ENCODE peak calls at places on chromosomes 11 and 22, in eight cellular contexts. P is uterus; B is heart right ventricle; E is choroid plexus epithelial cell; Z is psoas muscle; L is HL-60; A is A549; M is CD8-positive, alpha-beta T cell. V is an unnamed sample.

GRCh38 chr11:75667831-75668507 is 869 bp downstream of the MAP6 start:
- DNase-seq in L (no peak), M (no peak), A (peak; percentile 35), B (peak; percentile 51), P (peak; percentile 65), Z (peak; percentile 65), E (peak; percentile 33), V (peak; percentile 28)

GRCh38 chr11:129457321-129457720 is 81.7 kb downstream of the BARX2 start:
- DNase-seq in Z (no peak), A (no peak), L (no peak), B (no peak), E (no peak), M (no peak), P (no peak), V (peak; percentile 65)

GRCh38 chr11:47731466-47731865 is 16.3 kb upstream of the AGBL2 start:
- DNase-seq in L (no peak), Z (no peak), B (no peak), P (no peak), E (no peak), M (no peak), A (no peak), V (no peak)

GRCh38 chr11:1834132-1834610 is 619 bp upstream of the SYT8 start:
- DNase-seq in E (no peak), L (no peak), P (no peak), B (no peak), Z (no peak), A (no peak), M (no peak), V (peak; percentile 98)

GRCh38 chr11:118287006-118287405 is 17.5 kb upstream of the CD3E start:
- DNase-seq in P (no peak), B (no peak), L (no peak), Z (no peak), M (no peak), A (no peak), E (no peak), V (peak; percentile 62)

GRCh38 chr11:35246725-35247124 is 107.8 kb downstream of the CD44 start:
- DNase-seq in M (no peak), Z (no peak), A (no peak), L (no peak), P (peak; percentile 59), E (peak; percentile 13), B (peak; percentile 60), V (peak; percentile 45)

GRCh38 chr11:112697371-112697770 is 263.8 kb upstream of the NCAM1 start:
- DNase-seq in L (no peak), E (no peak), P (no peak), B (no peak), Z (no peak), A (no peak), M (no peak), V (peak; percentile 7)

GRCh38 chr11:76506833-76507232 is 62.0 kb downstream of the EMSY start:
- DNase-seq in B (no peak), L (no peak), A (no peak), E (no peak), Z (no peak), P (no peak), M (no peak), V (no peak)

GRCh38 chr22:42673898-42674390 is 24.8 kb upstream of the CYB5R3 start:
- DNase-seq in L (no peak), M (no peak), B (no peak), A (no peak), P (no peak), E (peak; percentile 24), Z (no peak), V (no peak)

GRCh38 chr11:92140021-92140420 is 84.6 kb upstream of the FAT3 start:
- DNase-seq in Z (no peak), P (no peak), E (no peak), L (no peak), A (no peak), M (no peak), B (no peak), V (no peak)

GRCh38 chr11:92141725-92142124 is 82.9 kb upstream of the FAT3 start:
- DNase-seq in L (no peak), E (no peak), B (no peak), M (no peak), P (no peak), A (no peak), Z (no peak), V (no peak)

GRCh38 chr11:92131289-92131890 is 93.2 kb upstream of the FAT3 start:
- DNase-seq in M (no peak), E (peak; percentile 4), A (no peak), L (no peak), Z (no peak), B (no peak), P (no peak), V (peak; percentile 92)

GRCh38 chr11:92141159-92141558 is 83.5 kb upstream of the FAT3 start:
- DNase-seq in L (no peak), A (no peak), E (no peak), P (no peak), M (no peak), Z (no peak), B (no peak), V (no peak)

GRCh38 chr11:92136792-92137191 is 87.8 kb upstream of the FAT3 start:
- DNase-seq in A (no peak), P (no peak), L (no peak), Z (no peak), M (no peak), E (no peak), B (no peak), V (no peak)
- TF ChIP-seq CTCF in A (peak; percentile 16), P (no peak), L (no peak), Z (no peak), M (no peak), E (no peak), B (peak; percentile 13), V (peak; percentile 23)

GRCh38 chr11:120715239-120715638 is 203.7 kb downstream of the GRIK4 start:
- DNase-seq in L (no peak), A (peak; percentile 18), B (no peak), E (peak; percentile 34), M (no peak), Z (no peak), P (no peak), V (no peak)
- H3K4me3 ChIP-seq in L (no peak overlapping the region), A (no peak overlapping the region), B (no peak overlapping the region), E (peak overlapping the region; percentile 36), M (no peak overlapping the region), Z (no peak overlapping the region), P (peak overlapping the region; percentile 15), V (no peak overlapping the region)

GRCh38 chr11:62390727-62391126 is 28.1 kb upstream of the SCGB1A1 start:
- DNase-seq in A (no peak), L (no peak), Z (no peak), E (no peak), M (no peak), P (no peak), B (no peak), V (peak; percentile 15)

GRCh38 chr11:62392944-62393628 is 25.7 kb upstream of the SCGB1A1 start:
- DNase-seq in M (no peak), L (no peak), A (peak; percentile 79), P (no peak), E (no peak), Z (no peak), B (no peak), V (peak; percentile 53)

GRCh38 chr11:62392506-62392905 is 26.3 kb upstream of the SCGB1A1 start:
- DNase-seq in E (no peak), P (no peak), Z (no peak), A (no peak), L (no peak), B (no peak), M (no peak), V (no peak)

GRCh38 chr11:62390237-62390636 is 28.6 kb upstream of the SCGB1A1 start:
- DNase-seq in Z (no peak), M (no peak), A (no peak), E (no peak), B (no peak), P (no peak), L (no peak), V (no peak)

DNA sequence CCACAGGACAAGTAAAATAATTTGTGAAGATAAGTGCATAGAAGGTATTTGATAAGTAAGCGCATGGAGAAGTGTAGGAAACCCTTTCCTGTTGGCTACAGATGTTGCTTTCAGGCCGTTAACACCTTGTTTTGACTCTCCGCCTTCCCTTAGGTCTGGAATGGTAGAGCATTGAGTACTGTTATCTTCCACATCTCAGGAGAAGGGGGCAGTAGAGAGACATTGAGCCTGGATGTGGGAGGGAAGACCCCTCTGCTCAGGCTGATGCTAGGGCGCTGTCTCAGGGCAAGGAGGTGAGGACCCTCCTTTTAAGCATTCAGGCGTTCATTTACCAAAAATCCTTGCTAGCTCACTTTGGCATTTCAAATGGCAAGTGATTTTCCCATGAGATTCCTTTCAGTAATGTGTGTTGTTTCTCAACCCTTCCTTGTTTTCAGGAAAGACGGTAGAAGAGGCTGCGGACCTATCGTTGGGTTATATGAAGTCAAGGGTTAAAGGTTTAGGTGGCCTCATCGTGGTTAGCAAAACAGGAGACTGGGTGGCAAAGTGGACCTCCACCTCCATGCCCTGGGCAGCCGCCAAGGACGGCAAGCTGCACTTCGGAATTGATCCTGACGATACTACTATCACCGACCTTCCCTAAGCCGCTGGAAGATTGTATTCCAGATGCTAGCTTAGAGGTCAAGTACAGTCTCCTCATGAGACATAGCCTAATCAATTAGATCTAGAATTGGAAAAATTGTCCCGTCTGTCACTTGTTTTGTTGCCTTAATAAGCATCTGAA is 27.0 kb upstream of the SCGB1A1 start:
- DNase-seq in B (no peak), M (no peak), Z (no peak), P (no peak), A (no peak), E (no peak), L (no peak), V (no peak)
- TF ChIP-seq CTCF in B (no peak), M (no peak), Z (no peak), P (no peak), A (no peak), E (peak; percentile 39), L (no peak), V (peak; percentile 19)

GRCh38 chr22:49726022-49726681 is 101.5 kb downstream of the BRD1 start:
- DNase-seq in E (no peak), L (no peak), A (no peak), M (no peak), P (no peak), Z (no peak), B (no peak), V (no peak)

GRCh38 chr22:49725516-49725915 is 102.2 kb downstream of the BRD1 start:
- DNase-seq in P (no peak), Z (no peak), E (no peak), L (no peak), M (no peak), B (no peak), A (no peak), V (no peak)

GRCh38 chr22:49724030-49724892 is 103.4 kb downstream of the BRD1 start:
- DNase-seq in E (no peak), M (no peak), P (no peak), L (peak; percentile 30), A (no peak), B (no peak), Z (no peak), V (no peak)

GRCh38 chr22:49723478-49724029 is 104.1 kb downstream of the BRD1 start:
- DNase-seq in L (no peak), A (no peak), B (no peak), M (no peak), E (no peak), Z (no peak), P (no peak), V (no peak)

DNA sequence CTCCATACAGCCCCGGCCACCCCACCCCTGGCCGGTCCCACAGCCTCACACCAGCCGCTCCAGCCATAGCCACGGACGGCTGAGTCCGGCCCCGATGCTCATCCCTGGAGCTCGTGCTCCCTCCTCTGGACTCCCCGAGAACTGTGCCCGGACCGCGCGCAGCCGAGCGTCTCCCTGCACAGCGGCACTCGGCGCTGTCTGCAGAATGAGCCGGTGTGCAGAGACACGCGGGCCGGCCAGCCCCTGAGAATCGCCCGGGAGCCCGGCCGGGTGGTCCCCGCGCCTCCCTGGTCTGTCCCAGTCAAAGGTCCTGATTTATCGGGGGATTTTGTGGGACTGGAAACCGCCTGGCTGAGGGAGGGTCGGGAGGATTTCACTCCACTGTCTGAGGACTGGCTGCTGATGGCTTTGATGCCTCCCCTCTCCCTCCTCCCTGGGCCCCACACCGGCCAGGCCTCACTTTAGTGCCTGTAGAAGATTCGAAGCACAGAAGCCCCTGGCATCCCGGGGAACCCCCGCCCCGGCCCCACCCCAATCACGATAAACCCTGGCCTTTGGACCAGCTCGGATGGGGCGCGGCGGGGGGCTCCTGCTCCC is 102.7 kb downstream of the BRD1 start:
- DNase-seq in E (peak; percentile 62), Z (peak; percentile 52), P (peak; percentile 25), L (peak; percentile 76), M (peak; percentile 37), A (peak; percentile 68), B (peak; percentile 61), V (peak; percentile 13)
- H3K4me3 ChIP-seq in E (no peak overlapping the region), Z (peak overlapping the region; percentile 53), P (no peak overlapping the region), L (peak overlapping the region; percentile 49), M (peak overlapping the region; percentile 74), A (peak overlapping the region; percentile 22), B (peak overlapping the region; percentile 50), V (no peak overlapping the region)